ENCODE peak calls at places on chromosomes 1 and 21, in seven cellular contexts. R, M, D, O, W, E and Z are unnamed samples.
A peak's percentile ranks its signal among the peaks of the same experiment; 100 is the strongest.

GRCh38 chr1:5765997-5766913 is 226.0 kb downstream of the NPHP4 start:
- DNase-seq in W (no peak), M (no peak), D (no peak), O (no peak), E (no peak), R (no peak), Z (no peak)

GRCh38 chr1:23216771-23217420 is 406 bp downstream of the HTR1D start:
- DNase-seq in D (no peak), O (no peak), M (no peak), E (no peak), R (peak; percentile 64), W (peak; percentile 58), Z (no peak)

GRCh38 chr1:37001697-37002096 is 32.6 kb downstream of the GRIK3 start:
- DNase-seq in W (no peak), R (peak; percentile 56), E (no peak), M (no peak), O (no peak), D (no peak), Z (peak; percentile 11)

GRCh38 chr1:58805716-58806571 is 22.1 kb upstream of the JUN start:
- DNase-seq in D (no peak), O (no peak), E (no peak), M (no peak), R (no peak), W (no peak), Z (no peak)

GRCh38 chr21:41686664-41687063 is 80.2 kb downstream of the RIPK4 start:
- DNase-seq in M (no peak), W (no peak), R (no peak), O (no peak), E (no peak), D (no peak), Z (no peak)

GRCh38 chr1:159960721-159961381 is 6.8 kb upstream of the SLAMF9 start:
- DNase-seq in M (peak; percentile 67), R (peak; percentile 21), W (no peak), O (no peak), E (no peak), D (peak; percentile 2), Z (no peak)

GRCh38 chr1:12453400-12454343 is 164.3 kb downstream of the DHRS3 start:
- DNase-seq in D (no peak), O (no peak), M (no peak), R (no peak), E (peak; percentile 67), W (no peak), Z (peak; percentile 25)

GRCh38 chr1:27503961-27504587 is 14.1 kb upstream of the WASF2 start:
- DNase-seq in E (no peak), D (no peak), O (no peak), W (no peak), R (no peak), M (peak; percentile 35), Z (no peak)

GRCh38 chr1:145847827-145848226 is 2.4 kb downstream of the NUDT17 start:
- DNase-seq in W (no peak), D (no peak), M (no peak), R (no peak), E (no peak), O (no peak), Z (no peak)

GRCh38 chr1:200033511-200034261 is 6.2 kb downstream of the NR5A2 start:
- DNase-seq in O (no peak), M (no peak), W (peak; percentile 20), R (peak; percentile 57), E (peak; percentile 31), D (no peak), Z (peak; percentile 61)

GRCh38 chr1:147837845-147838363 is 64.7 kb upstream of the GJA8 start:
- DNase-seq in R (no peak), E (no peak), W (no peak), M (no peak), O (no peak), D (no peak), Z (peak; percentile 73)

GRCh38 chr1:27741124-27741523 is 15.4 kb downstream of the FAM76A start:
- DNase-seq in O (no peak), R (no peak), W (no peak), E (no peak), M (no peak), D (no peak), Z (no peak)

GRCh38 chr1:14404847-14405246 is 193.6 kb upstream of the KAZN start:
- DNase-seq in R (peak; percentile 36), E (peak; percentile 7), O (no peak), D (no peak), W (no peak), M (peak; percentile 6), Z (peak; percentile 67)

GRCh38 chr1:19754482-19754881 is 45.2 kb downstream of the TMCO4 start:
- DNase-seq in O (no peak), M (no peak), E (no peak), W (no peak), R (no peak), D (no peak), Z (no peak)

GRCh38 chr1:205843031-205843859 is 6.7 kb downstream of the PM20D1 start:
- DNase-seq in D (no peak), O (no peak), E (no peak), R (no peak), M (no peak), W (no peak), Z (peak; percentile 12)

GRCh38 chr1:208089971-208090755 is 154.0 kb downstream of the PLXNA2 start:
- DNase-seq in R (no peak), E (no peak), W (no peak), O (no peak), D (no peak), M (peak; percentile 36), Z (no peak)

GRCh38 chr1:158248122-158248521 is 6.1 kb upstream of the CD1A start:
- DNase-seq in O (no peak), D (no peak), M (no peak), W (no peak), E (no peak), R (no peak), Z (no peak)

GRCh38 chr21:42456457-42456856 is 39.6 kb downstream of the RSPH1 start:
- DNase-seq in W (no peak), E (peak; percentile 48), M (no peak), D (no peak), R (no peak), O (no peak), Z (no peak)

GRCh38 chr1:196423612-196424011 is 184.6 kb downstream of the KCNT2 start:
- DNase-seq in D (no peak), E (no peak), W (no peak), M (peak; percentile 43), R (no peak), O (no peak), Z (no peak)

GRCh38 chr1:228003461-228004330 is 3.1 kb upstream of the WNT3A start:
- DNase-seq in R (no peak), W (no peak), D (no peak), E (no peak), M (no peak), O (no peak), Z (no peak)

GRCh38 chr1:147738129-147738528 is 22.3 kb downstream of the GJA5 start:
- DNase-seq in O (no peak), R (no peak), M (no peak), D (no peak), W (no peak), E (no peak), Z (no peak)

DNA sequence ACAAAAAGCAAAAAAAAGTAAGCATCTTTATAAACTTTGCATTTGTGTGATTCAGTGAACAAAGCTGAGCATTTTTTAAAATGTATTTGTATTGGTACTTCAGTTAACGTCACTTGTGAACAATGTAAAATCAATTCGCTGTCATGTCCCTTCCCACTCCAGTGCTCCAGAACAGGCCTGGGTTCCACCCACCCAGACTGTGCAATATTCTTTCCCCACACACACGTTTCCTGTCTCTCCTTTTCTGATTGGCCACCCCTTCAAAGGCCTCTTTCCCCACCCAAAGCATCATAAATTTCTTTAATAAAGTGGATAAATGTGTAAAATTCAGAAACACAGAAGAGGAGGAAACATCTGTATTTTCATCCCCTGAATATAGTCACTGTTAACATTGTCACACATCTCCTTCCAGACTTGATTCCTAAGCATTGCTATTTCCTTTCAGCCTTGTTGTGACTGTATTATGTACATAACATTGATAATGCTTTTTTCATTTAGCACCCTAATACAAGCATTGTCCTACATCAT is 12.0 kb downstream of the CLEC20A start:
- DNase-seq in D (no peak), R (no peak), W (no peak), O (no peak), E (no peak), M (no peak), Z (no peak)
- H3K4ac ChIP-seq in D (no peak overlapping the region), R (no peak overlapping the region), W (no peak overlapping the region), O (no peak overlapping the region), E (no peak overlapping the region), M (no peak overlapping the region), Z (no peak overlapping the region)

GRCh38 chr1:10324627-10325026 is 74.2 kb upstream of the PGD start:
- DNase-seq in M (no peak), D (no peak), W (no peak), R (no peak), O (no peak), E (no peak), Z (no peak)

GRCh38 chr1:10325521-10325920 is 73.3 kb upstream of the PGD start:
- DNase-seq in W (no peak), O (no peak), E (no peak), R (no peak), M (no peak), D (no peak), Z (no peak)

GRCh38 chr1:10322821-10323220 is 76.0 kb upstream of the PGD start:
- DNase-seq in W (no peak), E (no peak), O (no peak), D (no peak), R (no peak), M (no peak), Z (no peak)

GRCh38 chr1:10328534-10328933 is 70.3 kb upstream of the PGD start:
- DNase-seq in E (no peak), M (no peak), W (no peak), O (no peak), D (no peak), R (no peak), Z (no peak)
- H3K4ac ChIP-seq in E (no peak overlapping the region), M (no peak overlapping the region), W (no peak overlapping the region), O (no peak overlapping the region), D (no peak overlapping the region), R (no peak overlapping the region), Z (no peak overlapping the region)

GRCh38 chr1:108612496-108612895 is 48.4 kb downstream of the HENMT1 start:
- DNase-seq in O (no peak), D (no peak), W (no peak), M (no peak), E (no peak), R (no peak), Z (no peak)

GRCh38 chr1:108609483-108610066 is 49.7 kb downstream of the EEIG2 start:
- DNase-seq in R (no peak), E (no peak), W (no peak), O (no peak), M (no peak), D (no peak), Z (no peak)

GRCh38 chr1:108615544-108615943 is 45.3 kb downstream of the HENMT1 start:
- DNase-seq in E (no peak), D (no peak), M (no peak), O (no peak), W (no peak), R (no peak), Z (no peak)

GRCh38 chr1:108610073-108610472 is 50.2 kb downstream of the EEIG2 start:
- DNase-seq in E (no peak), W (no peak), O (no peak), R (no peak), D (no peak), M (no peak), Z (no peak)

GRCh38 chr1:108611984-108612383 is 48.9 kb downstream of the HENMT1 start:
- DNase-seq in M (no peak), O (no peak), W (no peak), E (no peak), R (no peak), D (no peak), Z (no peak)
- H3K4ac ChIP-seq in M (no peak overlapping the region), O (no peak overlapping the region), W (no peak overlapping the region), E (no peak overlapping the region), R (no peak overlapping the region), D (no peak overlapping the region), Z (no peak overlapping the region)

GRCh38 chr1:235277709-235278108 is 50.3 kb downstream of the ARID4B start:
- DNase-seq in M (peak; percentile 4), E (no peak), D (no peak), W (no peak), O (no peak), R (no peak), Z (no peak)
- H3K4ac ChIP-seq in M (no peak overlapping the region), E (no peak overlapping the region), D (no peak overlapping the region), W (no peak overlapping the region), O (no peak overlapping the region), R (no peak overlapping the region), Z (no peak overlapping the region)